ENCODE peak calls at places on chromosomes 1 and 21, in five cellular contexts. E is hepatocyte, A is frontal cortex, F is fibroblast of the conjunctiva, D is prostate gland. W is an unnamed sample.

GRCh38 chr21:14251336-14251735 is 35.4 kb downstream of the RBM11 start:
- DNase-seq in E (no peak), A (no peak), F (no peak), D (no peak), W (no peak)

GRCh38 chr1:213982814-213983588 is 4.8 kb upstream of the PROX1 start:
- DNase-seq in E (peak; percentile 59), A (peak; percentile 67), F (no peak), D (no peak), W (no peak)

GRCh38 chr1:109483658-109484518 is at the start of gene ATXN7L2:
- DNase-seq in E (peak; percentile 97), A (peak; percentile 99), F (peak; percentile 84), D (peak; percentile 91), W (peak; percentile 98)

GRCh38 chr1:115130786-115131185 is 41.5 kb upstream of the TSPAN2 start:
- DNase-seq in E (no peak), A (no peak), F (no peak), D (no peak), W (no peak)

GRCh38 chr21:27647401-27647800 is 680.5 kb upstream of the ADAMTS5 start:
- DNase-seq in E (no peak), A (no peak), F (no peak), D (no peak), W (no peak)

GRCh38 chr1:61184035-61184713 is 101.8 kb downstream of the NFIA start:
- DNase-seq in E (peak; percentile 69), A (no peak), F (peak; percentile 94), D (peak; percentile 95), W (no peak)

GRCh38 chr1:183303901-183304300 is 114.3 kb downstream of the NMNAT2 start:
- DNase-seq in E (no peak), A (no peak), F (no peak), D (no peak), W (no peak)

GRCh38 chr1:159959451-159959850 is 5.4 kb upstream of the SLAMF9 start:
- DNase-seq in E (no peak), A (no peak), F (no peak), D (peak; percentile 40), W (no peak)

GRCh38 chr1:214550339-214551051 is 907 bp downstream of the PTPN14 start:
- DNase-seq in E (no peak), A (no peak), F (no peak), D (no peak), W (no peak)

GRCh38 chr1:65952692-65953091 is 160.0 kb downstream of the PDE4B start:
- DNase-seq in E (no peak), A (no peak), F (no peak), D (no peak), W (no peak)

GRCh38 chr1:23865543-23865930 is 2.6 kb downstream of the FUCA1 start:
- DNase-seq in E (no peak), A (no peak), F (no peak), D (peak; percentile 7), W (no peak)

GRCh38 chr1:151318975-151319374 is 8.2 kb downstream of the PI4KB start:
- DNase-seq in E (no peak), A (no peak), F (no peak), D (no peak), W (no peak)

GRCh38 chr21:31426235-31426797 is 82.3 kb upstream of the TIAM1 start:
- DNase-seq in E (no peak), A (no peak), F (no peak), D (no peak), W (no peak)

GRCh38 chr21:32733356-32733755 is 5.5 kb upstream of the SYNJ1 start:
- DNase-seq in E (no peak), A (no peak), F (no peak), D (no peak), W (no peak)

GRCh38 chr1:2926447-2927055 is 94.7 kb upstream of the ACTRT2 start:
- DNase-seq in E (no peak), A (no peak), F (no peak), D (no peak), W (no peak)

GRCh38 chr1:21935393-21935804 is 1.7 kb downstream of the HSPG2 start:
- DNase-seq in E (no peak), A (no peak), F (no peak), D (no peak), W (no peak)

GRCh38 chr1:198072177-198072576 is 84.6 kb upstream of the NEK7 start:
- DNase-seq in E (no peak), A (no peak), F (no peak), D (no peak), W (no peak)

GRCh38 chr1:36879613-36880012 is 154.7 kb downstream of the GRIK3 start:
- DNase-seq in E (no peak), A (no peak), F (no peak), D (no peak), W (no peak)

GRCh38 chr1:169487153-169487552 is 1.4 kb upstream of the SLC19A2 start:
- DNase-seq in E (no peak), A (no peak), F (no peak), D (no peak), W (no peak)

GRCh38 chr1:66211521-66211920 is 322.4 kb upstream of the SGIP1 start:
- DNase-seq in E (no peak), A (no peak), F (no peak), D (no peak), W (no peak)

GRCh38 chr1:218344814-218345672 is at the start of gene TGFB2:
- DNase-seq in E (peak; percentile 68), A (no peak), F (peak; percentile 51), D (peak; percentile 55), W (no peak)

GRCh38 chr1:168892945-168893344 is 163.9 kb upstream of the DPT start:
- DNase-seq in E (no peak), A (no peak), F (no peak), D (no peak), W (no peak)

GRCh38 chr1:165659581-165659895 is 28.5 kb downstream of the MGST3 start:
- DNase-seq in E (no peak), A (no peak), F (no peak), D (no peak), W (no peak)

GRCh38 chr21:44574457-44575306 is 1.2 kb downstream of the KRTAP10-4 start:
- DNase-seq in E (peak; percentile 67), A (no peak), F (no peak), D (no peak), W (no peak)

W was measured in D721Med.